ENCODE peak calls at places on chromosome 5, in seven cellular contexts. One of them, this sample, is unnamed.

GRCh38 chr5:90162324-90162723 is 247.2 kb downstream of the CETN3 start:
- DNase-seq in brain microvascular endothelial cell: no peak
- DNase-seq in WTC11: no peak
- DNase-seq in ovary: no peak
- DNase-seq in pancreas: no peak
- DNase-seq in dorsolateral prefrontal cortex: no peak
- DNase-seq in cardiac muscle cell: no peak
- DNase-seq in this sample: no peak

GRCh38 chr5:170752257-170753215 is 31.0 kb upstream of the GABRP start:
- DNase-seq in brain microvascular endothelial cell: no peak
- DNase-seq in WTC11: no peak
- DNase-seq in ovary: no peak
- DNase-seq in pancreas: peak
- DNase-seq in dorsolateral prefrontal cortex: no peak
- DNase-seq in cardiac muscle cell: peak
- DNase-seq in this sample: no peak

GRCh38 chr5:17990168-17990567 is 355.9 kb downstream of the TAF11L14 start:
- DNase-seq in brain microvascular endothelial cell: no peak
- DNase-seq in WTC11: no peak
- DNase-seq in ovary: no peak
- DNase-seq in pancreas: no peak
- DNase-seq in dorsolateral prefrontal cortex: no peak
- DNase-seq in cardiac muscle cell: no peak
- DNase-seq in this sample: no peak

GRCh38 chr5:160105686-160106085 is 13.6 kb downstream of the PWWP2A start:
- DNase-seq in brain microvascular endothelial cell: no peak
- DNase-seq in WTC11: no peak
- DNase-seq in ovary: no peak
- DNase-seq in pancreas: no peak
- DNase-seq in dorsolateral prefrontal cortex: no peak
- DNase-seq in cardiac muscle cell: no peak
- DNase-seq in this sample: no peak

GRCh38 chr5:179343902-179344300 is 1.4 kb downstream of the ADAMTS2 start:
- DNase-seq in brain microvascular endothelial cell: peak
- DNase-seq in WTC11: peak
- DNase-seq in ovary: peak
- DNase-seq in pancreas: no peak
- DNase-seq in dorsolateral prefrontal cortex: no peak
- DNase-seq in cardiac muscle cell: peak
- DNase-seq in this sample: peak

GRCh38 chr5:149732500-149733128 is 2.5 kb downstream of the PPARGC1B start:
- DNase-seq in brain microvascular endothelial cell: peak
- DNase-seq in WTC11: no peak
- DNase-seq in ovary: peak
- DNase-seq in pancreas: no peak
- DNase-seq in dorsolateral prefrontal cortex: no peak
- DNase-seq in cardiac muscle cell: peak
- DNase-seq in this sample: no peak

GRCh38 chr5:79149432-79149831 is 37.8 kb downstream of the BHMT start:
- DNase-seq in brain microvascular endothelial cell: no peak
- DNase-seq in WTC11: no peak
- DNase-seq in ovary: no peak
- DNase-seq in pancreas: no peak
- DNase-seq in dorsolateral prefrontal cortex: no peak
- DNase-seq in cardiac muscle cell: no peak
- DNase-seq in this sample: no peak

GRCh38 chr5:68432682-68433081 is 217.1 kb downstream of the PIK3R1 start:
- DNase-seq in brain microvascular endothelial cell: no peak
- DNase-seq in WTC11: no peak
- DNase-seq in ovary: no peak
- DNase-seq in pancreas: no peak
- DNase-seq in dorsolateral prefrontal cortex: no peak
- DNase-seq in cardiac muscle cell: no peak
- DNase-seq in this sample: no peak

GRCh38 chr5:144971067-144971850 is 800.6 kb downstream of the KCTD16 start:
- DNase-seq in brain microvascular endothelial cell: no peak
- DNase-seq in WTC11: no peak
- DNase-seq in ovary: no peak
- DNase-seq in pancreas: no peak
- DNase-seq in dorsolateral prefrontal cortex: no peak
- DNase-seq in cardiac muscle cell: no peak
- DNase-seq in this sample: no peak

GRCh38 chr5:137753227-137753985 is 757 bp downstream of the HNRNPA0 start:
- DNase-seq in brain microvascular endothelial cell: no peak
- DNase-seq in WTC11: peak
- DNase-seq in ovary: peak
- DNase-seq in pancreas: peak
- DNase-seq in dorsolateral prefrontal cortex: peak
- DNase-seq in cardiac muscle cell: peak
- DNase-seq in this sample: peak

GRCh38 chr5:129963359-129963758 is 59.1 kb downstream of the CHSY3 start:
- DNase-seq in brain microvascular endothelial cell: peak
- DNase-seq in WTC11: no peak
- DNase-seq in ovary: no peak
- DNase-seq in pancreas: no peak
- DNase-seq in dorsolateral prefrontal cortex: no peak
- DNase-seq in cardiac muscle cell: peak
- DNase-seq in this sample: no peak

GRCh38 chr5:153629027-153629426 is 138.6 kb downstream of the GRIA1 start:
- DNase-seq in brain microvascular endothelial cell: peak
- DNase-seq in WTC11: peak
- DNase-seq in ovary: peak
- DNase-seq in pancreas: no peak
- DNase-seq in dorsolateral prefrontal cortex: no peak
- DNase-seq in cardiac muscle cell: peak
- DNase-seq in this sample: peak

GRCh38 chr5:143448518-143448917 is 45.0 kb upstream of the NR3C1 start:
- DNase-seq in brain microvascular endothelial cell: no peak
- DNase-seq in WTC11: no peak
- DNase-seq in ovary: no peak
- DNase-seq in pancreas: no peak
- DNase-seq in dorsolateral prefrontal cortex: no peak
- DNase-seq in cardiac muscle cell: no peak
- DNase-seq in this sample: no peak

GRCh38 chr5:73292816-73293459 is 119.9 kb downstream of the TMEM174 start:
- DNase-seq in brain microvascular endothelial cell: no peak
- DNase-seq in WTC11: no peak
- DNase-seq in ovary: no peak
- DNase-seq in pancreas: no peak
- DNase-seq in dorsolateral prefrontal cortex: no peak
- DNase-seq in cardiac muscle cell: no peak
- DNase-seq in this sample: no peak

GRCh38 chr5:120372899-120373298 is 91.2 kb upstream of the PRR16 start:
- DNase-seq in brain microvascular endothelial cell: peak
- DNase-seq in WTC11: no peak
- DNase-seq in ovary: no peak
- DNase-seq in pancreas: no peak
- DNase-seq in dorsolateral prefrontal cortex: no peak
- DNase-seq in cardiac muscle cell: no peak
- DNase-seq in this sample: no peak

GRCh38 chr5:143206194-143207053 is 197.1 kb downstream of the NR3C1 start:
- DNase-seq in brain microvascular endothelial cell: no peak
- DNase-seq in WTC11: no peak
- DNase-seq in ovary: no peak
- DNase-seq in pancreas: no peak
- DNase-seq in dorsolateral prefrontal cortex: no peak
- DNase-seq in cardiac muscle cell: no peak
- DNase-seq in this sample: no peak

GRCh38 chr5:5544094-5544663 is 121.7 kb downstream of the ICE1 start:
- DNase-seq in brain microvascular endothelial cell: no peak
- DNase-seq in WTC11: no peak
- DNase-seq in ovary: no peak
- DNase-seq in pancreas: no peak
- DNase-seq in dorsolateral prefrontal cortex: no peak
- DNase-seq in cardiac muscle cell: no peak
- DNase-seq in this sample: no peak

GRCh38 chr5:167511276-167511675 is 780.2 kb upstream of the WWC1 start:
- DNase-seq in brain microvascular endothelial cell: no peak
- DNase-seq in WTC11: no peak
- DNase-seq in ovary: no peak
- DNase-seq in pancreas: no peak
- DNase-seq in dorsolateral prefrontal cortex: no peak
- DNase-seq in cardiac muscle cell: no peak
- DNase-seq in this sample: no peak

GRCh38 chr5:128402506-128402905 is 135.5 kb downstream of the FBN2 start:
- DNase-seq in brain microvascular endothelial cell: no peak
- DNase-seq in WTC11: no peak
- DNase-seq in ovary: no peak
- DNase-seq in pancreas: no peak
- DNase-seq in dorsolateral prefrontal cortex: no peak
- DNase-seq in cardiac muscle cell: no peak
- DNase-seq in this sample: no peak

GRCh38 chr5:142576804-142577203 is 109.1 kb downstream of the FGF1 start:
- DNase-seq in brain microvascular endothelial cell: no peak
- DNase-seq in WTC11: no peak
- DNase-seq in ovary: no peak
- DNase-seq in pancreas: no peak
- DNase-seq in dorsolateral prefrontal cortex: no peak
- DNase-seq in cardiac muscle cell: no peak
- DNase-seq in this sample: no peak

GRCh38 chr5:150258126-150258525 is 31.4 kb downstream of the CAMK2A start:
- DNase-seq in brain microvascular endothelial cell: peak
- DNase-seq in WTC11: no peak
- DNase-seq in ovary: no peak
- DNase-seq in pancreas: no peak
- DNase-seq in dorsolateral prefrontal cortex: no peak
- DNase-seq in cardiac muscle cell: no peak
- DNase-seq in this sample: no peak

GRCh38 chr5:179624841-179625271 is 1.4 kb upstream of the HNRNPH1 start:
- DNase-seq in brain microvascular endothelial cell: no peak
- DNase-seq in WTC11: peak
- DNase-seq in ovary: peak
- DNase-seq in pancreas: no peak
- DNase-seq in dorsolateral prefrontal cortex: no peak
- DNase-seq in cardiac muscle cell: no peak
- DNase-seq in this sample: no peak

GRCh38 chr5:176833286-176833685 is 22.9 kb downstream of the UNC5A start:
- DNase-seq in brain microvascular endothelial cell: no peak
- DNase-seq in WTC11: no peak
- DNase-seq in ovary: no peak
- DNase-seq in pancreas: no peak
- DNase-seq in dorsolateral prefrontal cortex: no peak
- DNase-seq in cardiac muscle cell: no peak
- DNase-seq in this sample: no peak

GRCh38 chr5:111929892-111930291 is 172.9 kb upstream of the NREP start:
- DNase-seq in brain microvascular endothelial cell: peak
- DNase-seq in WTC11: no peak
- DNase-seq in ovary: no peak
- DNase-seq in pancreas: no peak
- DNase-seq in dorsolateral prefrontal cortex: no peak
- DNase-seq in cardiac muscle cell: no peak
- DNase-seq in this sample: no peak

GRCh38 chr5:174903333-174903732 is 179.0 kb downstream of the MSX2 start:
- DNase-seq in brain microvascular endothelial cell: no peak
- DNase-seq in WTC11: no peak
- DNase-seq in ovary: no peak
- DNase-seq in pancreas: no peak
- DNase-seq in dorsolateral prefrontal cortex: no peak
- DNase-seq in cardiac muscle cell: no peak
- DNase-seq in this sample: no peak

GRCh38 chr5:147626494-147626893 is 116.6 kb upstream of the DPYSL3 start:
- DNase-seq in brain microvascular endothelial cell: no peak
- DNase-seq in WTC11: no peak
- DNase-seq in ovary: no peak
- DNase-seq in pancreas: no peak
- DNase-seq in dorsolateral prefrontal cortex: no peak
- DNase-seq in cardiac muscle cell: no peak
- DNase-seq in this sample: no peak

GRCh38 chr5:150672237-150672883 is 11.3 kb downstream of the MYOZ3 start:
- DNase-seq in brain microvascular endothelial cell: no peak
- DNase-seq in WTC11: peak
- DNase-seq in ovary: no peak
- DNase-seq in pancreas: no peak
- DNase-seq in dorsolateral prefrontal cortex: no peak
- DNase-seq in cardiac muscle cell: peak
- DNase-seq in this sample: peak

GRCh38 chr5:6469836-6470235 is 21.2 kb downstream of the UBE2QL1 start:
- DNase-seq in brain microvascular endothelial cell: no peak
- DNase-seq in WTC11: no peak
- DNase-seq in ovary: no peak
- DNase-seq in pancreas: no peak
- DNase-seq in dorsolateral prefrontal cortex: no peak
- DNase-seq in cardiac muscle cell: no peak
- DNase-seq in this sample: no peak

GRCh38 chr5:135332519-135333150 is 66.4 kb downstream of the MACROH2A1 start:
- DNase-seq in brain microvascular endothelial cell: peak
- DNase-seq in WTC11: no peak
- DNase-seq in ovary: no peak
- DNase-seq in pancreas: no peak
- DNase-seq in dorsolateral prefrontal cortex: no peak
- DNase-seq in cardiac muscle cell: peak
- DNase-seq in this sample: no peak

GRCh38 chr5:92885950-92886349 is 695.1 kb downstream of the NR2F1-AS1 start:
- DNase-seq in brain microvascular endothelial cell: no peak
- DNase-seq in WTC11: peak
- DNase-seq in ovary: peak
- DNase-seq in pancreas: no peak
- DNase-seq in dorsolateral prefrontal cortex: no peak
- DNase-seq in cardiac muscle cell: peak
- DNase-seq in this sample: peak
- TF ChIP-seq CTCF in brain microvascular endothelial cell: no peak
- TF ChIP-seq CTCF in WTC11: peak
- TF ChIP-seq CTCF in ovary: no peak
- TF ChIP-seq CTCF in pancreas: no peak
- TF ChIP-seq CTCF in dorsolateral prefrontal cortex: no peak
- TF ChIP-seq CTCF in cardiac muscle cell: no peak
- TF ChIP-seq CTCF in this sample: peak

GRCh38 chr5:95284512-95285405 is at the start of gene MCTP1:
- DNase-seq in brain microvascular endothelial cell: no peak
- DNase-seq in WTC11: peak
- DNase-seq in ovary: no peak
- DNase-seq in pancreas: peak
- DNase-seq in dorsolateral prefrontal cortex: peak
- DNase-seq in cardiac muscle cell: peak
- DNase-seq in this sample: peak
- TF ChIP-seq CTCF in brain microvascular endothelial cell: no peak
- TF ChIP-seq CTCF in WTC11: no peak
- TF ChIP-seq CTCF in ovary: no peak
- TF ChIP-seq CTCF in pancreas: no peak
- TF ChIP-seq CTCF in dorsolateral prefrontal cortex: no peak
- TF ChIP-seq CTCF in cardiac muscle cell: no peak
- TF ChIP-seq CTCF in this sample: no peak

GRCh38 chr5:115963566-115963965 is 1.3 kb downstream of the LVRN start:
- DNase-seq in brain microvascular endothelial cell: no peak
- DNase-seq in WTC11: peak
- DNase-seq in ovary: no peak
- DNase-seq in pancreas: no peak
- DNase-seq in dorsolateral prefrontal cortex: no peak
- DNase-seq in cardiac muscle cell: peak
- DNase-seq in this sample: no peak
- TF ChIP-seq CTCF in brain microvascular endothelial cell: peak
- TF ChIP-seq CTCF in WTC11: no peak
- TF ChIP-seq CTCF in ovary: no peak
- TF ChIP-seq CTCF in pancreas: no peak
- TF ChIP-seq CTCF in dorsolateral prefrontal cortex: no peak
- TF ChIP-seq CTCF in cardiac muscle cell: no peak
- TF ChIP-seq CTCF in this sample: no peak

DNA sequence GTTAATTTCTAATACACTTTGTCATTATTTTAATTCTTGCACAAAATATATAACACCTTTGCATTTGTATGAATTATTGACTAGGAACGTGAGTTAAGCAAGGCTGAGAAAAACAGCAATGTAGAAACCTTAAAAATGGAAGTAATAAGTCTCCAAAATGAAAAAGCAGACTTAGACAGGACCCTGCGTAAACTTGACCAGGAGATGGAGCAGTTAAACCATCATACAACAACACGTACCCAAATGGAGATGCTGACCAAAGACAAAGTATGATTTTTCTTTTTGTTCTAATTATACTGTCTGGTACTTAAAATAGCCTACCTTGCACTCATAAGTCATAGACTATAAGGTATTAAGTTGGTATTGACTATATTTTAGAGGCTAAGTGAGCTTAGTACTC is 34.4 kb downstream of the RAD50 start:
- DNase-seq in brain microvascular endothelial cell: no peak
- DNase-seq in WTC11: no peak
- DNase-seq in ovary: no peak
- DNase-seq in pancreas: no peak
- DNase-seq in dorsolateral prefrontal cortex: no peak
- DNase-seq in cardiac muscle cell: no peak
- DNase-seq in this sample: no peak
- TF ChIP-seq CTCF in brain microvascular endothelial cell: peak
- TF ChIP-seq CTCF in WTC11: no peak
- TF ChIP-seq CTCF in ovary: no peak
- TF ChIP-seq CTCF in pancreas: no peak
- TF ChIP-seq CTCF in dorsolateral prefrontal cortex: peak
- TF ChIP-seq CTCF in cardiac muscle cell: no peak
- TF ChIP-seq CTCF in this sample: peak